ENCODE peak calls at places on chromosomes 13 and 19, in eight cellular contexts. V is trophoblast cell, G is uterus, T is fibroblast of the aortic adventitia, R is fibroblast of pulmonary artery, P is AG04450, L is AG04449, C is mucosa of descending colon. A is an unnamed sample.
A peak's percentile ranks its signal among the peaks of the same experiment; 100 is the strongest.

GRCh38 chr19:37963190-37963947 is 56.4 kb downstream of the SIPA1L3 start:
- DNase-seq in V (no peak), G (no peak), T (peak; percentile 80), R (peak; percentile 22), P (no peak), L (no peak), C (no peak), A (no peak)

GRCh38 chr19:1172353-1173159 is 1.5 kb downstream of the SBNO2 start:
- DNase-seq in V (peak; percentile 51), G (peak; percentile 53), T (peak; percentile 65), R (peak; percentile 85), P (no peak), L (no peak), C (peak; percentile 70), A (no peak)

GRCh38 chr19:53019684-53020083 is 6.0 kb downstream of the ERVV-1 start:
- DNase-seq in V (peak; percentile 9), G (no peak), T (no peak), R (peak; percentile 16), P (no peak), L (no peak), C (peak; percentile 33), A (no peak)

GRCh38 chr13:38577048-38577447 is 109.8 kb upstream of the FREM2 start:
- DNase-seq in V (no peak), G (no peak), T (peak; percentile 3), R (peak; percentile 13), P (no peak), L (no peak), C (no peak), A (no peak)

GRCh38 chr19:38564981-38565685 is 52.6 kb downstream of the MAP4K1 start:
- DNase-seq in V (no peak), G (no peak), T (no peak), R (no peak), P (no peak), L (no peak), C (no peak), A (no peak)

GRCh38 chr19:33296473-33297060 is 5.8 kb downstream of the CEBPA start:
- DNase-seq in V (no peak), G (no peak), T (no peak), R (no peak), P (no peak), L (peak; percentile 29), C (peak; percentile 25), A (no peak)

GRCh38 chr13:57878291-57878690 is 246.7 kb downstream of the PCDH17 start:
- DNase-seq in V (no peak), G (no peak), T (no peak), R (no peak), P (no peak), L (no peak), C (no peak), A (no peak)

GRCh38 chr19:10412257-10412977 is 7.9 kb upstream of the PDE4A start:
- DNase-seq in V (no peak), G (no peak), T (no peak), R (no peak), P (no peak), L (no peak), C (no peak), A (no peak)

GRCh38 chr19:21202865-21203494 is 61.1 kb downstream of the ZNF431 start:
- DNase-seq in V (no peak), G (no peak), T (peak; percentile 14), R (peak; percentile 29), P (no peak), L (no peak), C (no peak), A (no peak)

GRCh38 chr19:55465460-55466245 is 1.1 kb upstream of the C19orf85 start:
- DNase-seq in V (no peak), G (no peak), T (no peak), R (no peak), P (no peak), L (no peak), C (no peak), A (no peak)

GRCh38 chr13:110680852-110681251 is 25.1 kb downstream of the CARS2 start:
- DNase-seq in V (no peak), G (no peak), T (no peak), R (peak; percentile 28), P (no peak), L (no peak), C (no peak), A (no peak)

GRCh38 chr19:2695288-2695866 is 7.1 kb downstream of the GNG7 start:
- DNase-seq in V (no peak), G (no peak), T (no peak), R (no peak), P (no peak), L (no peak), C (no peak), A (no peak)

GRCh38 chr19:46287585-46287984 is 9.3 kb upstream of the HIF3A start:
- DNase-seq in V (no peak), G (no peak), T (no peak), R (peak; percentile 58), P (no peak), L (no peak), C (no peak), A (no peak)

GRCh38 chr19:48799358-48800300 is 11.2 kb downstream of the BCAT2 start:
- DNase-seq in V (no peak), G (no peak), T (no peak), R (no peak), P (no peak), L (no peak), C (no peak), A (no peak)

DNA sequence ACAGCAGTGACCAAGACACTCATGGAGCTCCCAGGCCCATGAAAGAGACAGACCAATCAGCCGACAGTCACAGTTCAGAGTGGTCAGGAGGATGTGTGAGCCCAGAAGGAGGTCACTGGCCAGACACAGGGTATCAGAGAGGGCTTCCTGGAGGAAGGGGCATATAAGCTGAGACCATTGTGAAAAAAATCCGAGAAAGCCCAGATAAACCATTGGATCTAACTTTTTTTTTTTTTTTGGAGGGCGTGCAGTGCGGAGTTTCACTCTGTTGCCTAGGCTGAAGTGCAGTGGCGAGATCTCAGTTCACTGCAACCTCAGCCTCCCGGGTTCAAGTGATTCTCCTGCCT is 4.2 kb downstream of the ITPKC start:
- DNase-seq in V (no peak), G (no peak), T (no peak), R (no peak), P (no peak), L (no peak), C (no peak), A (no peak)
- H3K4me3 ChIP-seq in V (no peak overlapping the region), G (peak overlapping the region; percentile 68), T (peak overlapping the region; percentile 93), R (peak overlapping the region; percentile 95), P (no peak overlapping the region), L (no peak overlapping the region), C (no peak overlapping the region), A (peak overlapping the region; percentile 62)

GRCh38 chr13:23579886-23580706 is 9.9 kb downstream of the TNFRSF19 start:
- DNase-seq in V (no peak), G (no peak), T (no peak), R (no peak), P (no peak), L (no peak), C (no peak), A (no peak)

GRCh38 chr13:23575632-23576031 is 5.4 kb downstream of the TNFRSF19 start:
- DNase-seq in V (no peak), G (no peak), T (no peak), R (no peak), P (no peak), L (no peak), C (no peak), A (no peak)

GRCh38 chr13:23583491-23583890 is 13.3 kb downstream of the TNFRSF19 start:
- DNase-seq in V (no peak), G (no peak), T (no peak), R (no peak), P (no peak), L (no peak), C (no peak), A (no peak)

GRCh38 chr13:23578411-23579071 is 8.3 kb downstream of the TNFRSF19 start:
- DNase-seq in V (no peak), G (peak; percentile 74), T (peak; percentile 55), R (peak; percentile 71), P (peak; percentile 37), L (no peak), C (peak; percentile 81), A (no peak)

DNA sequence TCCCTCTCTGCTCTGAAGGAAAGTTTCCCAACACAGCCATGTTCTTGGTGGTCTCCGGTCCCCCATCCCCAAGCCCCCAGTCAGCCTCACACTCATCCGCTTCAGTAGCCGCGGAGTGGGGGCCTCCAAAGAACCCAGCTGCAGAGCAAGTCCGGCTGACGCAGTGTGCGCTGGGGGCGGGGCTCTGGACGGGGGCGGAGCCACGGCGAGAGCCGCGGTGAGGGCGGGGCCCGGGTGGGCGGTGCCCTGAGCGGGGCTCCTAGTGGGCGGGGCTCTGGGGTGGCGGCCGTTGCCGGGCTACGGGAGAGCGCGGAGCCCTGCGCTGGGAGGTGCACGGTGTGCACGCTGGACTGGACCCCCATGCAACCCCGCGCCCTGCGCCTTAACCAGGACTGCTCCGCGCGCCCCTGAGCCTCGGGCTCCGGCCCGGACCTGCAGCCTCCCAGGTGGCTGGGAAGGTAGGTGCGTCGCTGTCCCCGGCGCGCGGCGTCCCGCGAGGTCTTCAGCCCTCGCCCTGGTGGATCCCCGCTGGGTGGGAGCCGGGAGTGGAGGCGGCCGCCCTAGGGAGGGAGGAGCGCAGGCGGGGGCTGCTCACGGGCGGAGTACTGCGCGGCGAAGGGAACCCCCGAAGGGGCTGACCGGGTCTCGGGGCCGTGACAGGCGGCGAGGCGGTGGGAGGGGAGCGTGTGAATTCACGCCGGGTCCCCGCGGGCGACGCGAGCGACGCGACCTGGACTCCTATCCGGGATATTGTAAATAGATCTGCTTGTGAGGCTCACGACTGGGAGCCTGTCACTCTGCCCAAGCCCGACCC is 9.1 kb downstream of the TNFRSF19 start:
- DNase-seq in V (peak; percentile 38), G (peak; percentile 96), T (peak; percentile 66), R (peak; percentile 86), P (peak; percentile 53), L (no peak), C (peak; percentile 94), A (no peak)
- H3K4me3 ChIP-seq in V (peak overlapping the region; percentile 83), G (peak overlapping the region; percentile 79), T (peak overlapping the region; percentile 83), R (peak overlapping the region; percentile 79), P (peak overlapping the region; percentile 84), L (peak overlapping the region; percentile 88), C (peak overlapping the region; percentile 27), A (peak overlapping the region; percentile 67)

DNA sequence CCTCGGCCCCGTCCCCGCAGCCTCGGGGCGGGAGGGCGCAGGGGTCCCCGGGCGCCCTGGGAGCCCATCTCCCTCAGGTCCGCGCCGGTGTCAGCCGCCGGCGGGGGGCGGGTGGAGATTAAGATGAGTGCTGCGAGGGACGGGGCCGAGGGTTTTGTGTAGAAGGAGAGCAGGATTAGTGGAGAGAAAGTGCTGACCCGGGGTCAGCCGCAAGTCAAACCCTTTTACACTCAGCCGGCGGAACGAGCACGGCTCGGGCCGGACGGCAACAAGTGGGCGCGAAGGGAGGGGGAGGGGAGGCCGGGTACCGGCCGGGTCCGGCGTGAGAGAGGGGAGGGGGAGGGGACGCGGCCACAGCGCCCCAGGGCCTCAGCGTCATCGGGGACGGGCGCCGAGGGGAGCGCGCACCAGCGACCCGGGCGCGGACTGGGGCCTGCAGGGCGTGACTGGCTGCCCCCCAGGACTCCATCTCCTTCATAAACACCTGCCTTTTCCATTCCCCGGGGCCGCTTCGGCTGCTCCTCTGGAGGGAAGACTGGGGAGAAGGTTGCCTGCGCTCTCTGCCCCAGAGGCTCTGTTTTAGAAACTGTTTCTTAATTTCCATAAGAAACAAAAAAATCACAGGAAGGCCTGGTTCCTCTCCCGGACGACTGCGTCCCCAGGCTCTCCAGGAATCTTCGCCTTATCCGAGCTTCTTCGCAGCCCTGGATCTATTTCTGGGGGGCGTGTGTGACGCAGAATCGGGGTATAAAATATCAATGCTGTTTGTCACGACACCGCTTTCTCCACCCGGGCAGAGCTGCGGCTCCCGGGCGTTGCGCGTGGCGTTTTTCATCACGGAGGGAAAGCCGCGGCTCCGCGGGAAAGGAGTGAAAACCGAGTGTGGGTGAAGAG is 6.5 kb downstream of the SOX1 start:
- DNase-seq in V (no peak), G (no peak), T (no peak), R (no peak), P (no peak), L (no peak), C (no peak), A (no peak)
- H3K4me3 ChIP-seq in V (peak overlapping the region; percentile 37), G (no peak overlapping the region), T (no peak overlapping the region), R (no peak overlapping the region), P (no peak overlapping the region), L (no peak overlapping the region), C (no peak overlapping the region), A (no peak overlapping the region)

GRCh38 chr13:45876781-45877180 is 25.2 kb upstream of the SIAH3 start:
- DNase-seq in V (no peak), G (no peak), T (no peak), R (no peak), P (no peak), L (no peak), C (no peak), A (no peak)
- H3K4me3 ChIP-seq in V (no peak overlapping the region), G (no peak overlapping the region), T (no peak overlapping the region), R (no peak overlapping the region), P (no peak overlapping the region), L (no peak overlapping the region), C (no peak overlapping the region), A (no peak overlapping the region)

A was measured in keratinocyte.